ENCODE peak calls at places on chromosomes 4 and X, in nine cellular contexts. X is SK-N-MC; N is CD4-positive, CD25-positive, alpha-beta regulatory T cell; M is RWPE2; F is right atrium auricular region; V is endothelial cell of umbilical vein; Q is tibial artery; B is mucosa of descending colon; K is effector memory CD4-positive, alpha-beta T cell. G is an unnamed sample. For H3K36me3, the result is how much of the 10 kb centered on the place peaks cover.

GRCh38 chrX:122945328-122945727 is 238.8 kb upstream of the GRIA3 start:
- DNase-seq in X (no peak), N (no peak), M (no peak), F (no peak), V (no peak), Q (no peak), B (no peak), K (no peak), G (no peak)

GRCh38 chr4:32499176-32499575 is 1779.0 kb downstream of the PCDH7 start:
- DNase-seq in X (no peak), N (no peak), M (no peak), F (no peak), V (no peak), Q (no peak), B (no peak), K (no peak), G (no peak)

GRCh38 chrX:153400146-153401132 is 711 bp downstream of the PNMA6E start:
- DNase-seq in X (no peak), N (no peak), M (no peak), F (no peak), V (peak), Q (no peak), B (peak), K (peak), G (no peak)

GRCh38 chrX:18360867-18361266 is 6.4 kb upstream of the SCML2 start:
- DNase-seq in X (no peak), N (no peak), M (no peak), F (no peak), V (no peak), Q (no peak), B (no peak), K (no peak), G (no peak)

GRCh38 chrX:8738588-8739189 is 6.8 kb upstream of the ANOS1 start:
- DNase-seq in X (peak), N (no peak), M (no peak), F (no peak), V (peak), Q (no peak), B (peak), K (no peak), G (no peak)

GRCh38 chr4:80073362-80074008 is 456 bp upstream of the ANTXR2 start:
- DNase-seq in X (no peak), N (peak), M (no peak), F (no peak), V (no peak), Q (no peak), B (no peak), K (no peak), G (no peak)

GRCh38 chr4:22458112-22458511 is 57.8 kb downstream of the ADGRA3 start:
- DNase-seq in X (no peak), N (no peak), M (no peak), F (no peak), V (no peak), Q (no peak), B (no peak), K (no peak), G (no peak)

GRCh38 chrX:29407357-29407756 is 808.0 kb upstream of the MAGEB2 start:
- DNase-seq in X (no peak), N (no peak), M (no peak), F (no peak), V (no peak), Q (no peak), B (no peak), K (no peak), G (no peak)

GRCh38 chrX:3712080-3712869 is 1.2 kb downstream of the PRKX start:
- DNase-seq in X (no peak), N (no peak), M (no peak), F (no peak), V (peak), Q (no peak), B (peak), K (no peak), G (no peak)

GRCh38 chr4:8819421-8820177 is 52.0 kb downstream of the HMX1 start:
- DNase-seq in X (no peak), N (no peak), M (no peak), F (peak), V (no peak), Q (peak), B (no peak), K (no peak), G (no peak)

GRCh38 chrX:106999002-106999975 is 723 bp downstream of the MORC4 start:
- DNase-seq in X (no peak), N (peak), M (no peak), F (peak), V (peak), Q (peak), B (peak), K (peak), G (peak)

GRCh38 chr4:149521611-149522010 is 294.0 kb downstream of the IQCM start:
- DNase-seq in X (no peak), N (no peak), M (no peak), F (no peak), V (no peak), Q (no peak), B (peak), K (no peak), G (no peak)

GRCh38 chr4:729336-730315 is 24.0 kb downstream of the PCGF3 start:
- DNase-seq in X (no peak), N (no peak), M (no peak), F (no peak), V (no peak), Q (no peak), B (no peak), K (no peak), G (no peak)
- H3K36me3 ChIP-seq in X (under half), N (under half), M (under half), F (under half), V (under half), Q (under half), B (under half), K (under half), G (under half)

GRCh38 chr4:2907706-2908293 is 55.4 kb downstream of the NOP14 start:
- DNase-seq in X (no peak), N (no peak), M (no peak), F (no peak), V (no peak), Q (no peak), B (no peak), K (no peak), G (no peak)

GRCh38 chr4:2908686-2909085 is 54.5 kb downstream of the NOP14 start:
- DNase-seq in X (no peak), N (no peak), M (no peak), F (no peak), V (no peak), Q (no peak), B (no peak), K (no peak), G (no peak)

GRCh38 chr4:2907226-2907625 is 56.0 kb downstream of the NOP14 start:
- DNase-seq in X (no peak), N (no peak), M (no peak), F (no peak), V (no peak), Q (no peak), B (no peak), K (no peak), G (no peak)

GRCh38 chr4:2905544-2905943 is 57.7 kb downstream of the NOP14 start:
- DNase-seq in X (no peak), N (no peak), M (no peak), F (no peak), V (no peak), Q (peak), B (no peak), K (no peak), G (no peak)

DNA sequence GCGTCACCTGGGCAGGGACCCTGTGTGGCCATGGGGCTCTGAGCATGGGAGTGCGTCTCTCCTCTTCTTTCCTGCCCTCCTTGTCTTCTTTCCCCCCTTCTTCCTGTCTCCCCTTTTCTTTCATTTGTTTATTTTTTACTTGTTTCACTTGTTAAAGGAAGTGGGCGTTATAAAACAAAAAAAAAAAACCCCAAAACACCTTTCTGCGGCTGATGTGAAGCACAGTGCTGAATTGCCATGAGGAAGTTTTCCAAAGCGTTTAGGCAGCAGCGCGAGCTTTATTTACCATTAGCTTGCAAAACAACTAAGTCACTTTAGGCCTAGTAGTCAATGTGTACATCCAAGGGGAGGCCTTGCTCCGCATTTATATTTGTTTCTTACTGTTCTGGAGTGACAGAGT is 57.0 kb downstream of the NOP14 start:
- DNase-seq in X (no peak), N (no peak), M (no peak), F (no peak), V (no peak), Q (no peak), B (no peak), K (no peak), G (no peak)
- H3K36me3 ChIP-seq in X (half or more), N (half or more), M (half or more), F (half or more), V (half or more), Q (half or more), B (under half), K (half or more), G (half or more)

GRCh38 chr4:17164656-17165055 is 266.2 kb upstream of the LDB2 start:
- DNase-seq in X (no peak), N (no peak), M (no peak), F (no peak), V (no peak), Q (no peak), B (no peak), K (no peak), G (no peak)

GRCh38 chr4:17165256-17165655 is 266.8 kb upstream of the LDB2 start:
- DNase-seq in X (no peak), N (no peak), M (no peak), F (no peak), V (no peak), Q (no peak), B (no peak), K (no peak), G (no peak)

GRCh38 chr4:17168571-17168970 is 270.1 kb upstream of the LDB2 start:
- DNase-seq in X (no peak), N (no peak), M (no peak), F (no peak), V (peak), Q (no peak), B (no peak), K (no peak), G (no peak)

GRCh38 chr4:17166954-17167353 is 268.5 kb upstream of the LDB2 start:
- DNase-seq in X (no peak), N (no peak), M (no peak), F (peak), V (peak), Q (peak), B (no peak), K (no peak), G (peak)

GRCh38 chr4:17163156-17163555 is 264.7 kb upstream of the LDB2 start:
- DNase-seq in X (no peak), N (no peak), M (no peak), F (no peak), V (no peak), Q (no peak), B (no peak), K (no peak), G (no peak)
- H3K36me3 ChIP-seq in X (under half), N (under half), M (under half), F (under half), V (under half), Q (under half), B (under half), K (under half), G (under half)

GRCh38 chr4:1976416-1977352 is 32.1 kb downstream of the NELFA start:
- DNase-seq in X (no peak), N (no peak), M (peak), F (no peak), V (no peak), Q (no peak), B (no peak), K (no peak), G (no peak)
- H3K36me3 ChIP-seq in X (half or more), N (half or more), M (half or more), F (half or more), V (half or more), Q (half or more), B (under half), K (under half), G (half or more)

GRCh38 chr4:78780093-78780492 is 3.9 kb downstream of the BMP2K start:
- DNase-seq in X (no peak), N (no peak), M (no peak), F (no peak), V (no peak), Q (no peak), B (no peak), K (no peak), G (no peak)

GRCh38 chr4:78779280-78779679 is 3.1 kb downstream of the BMP2K start:
- DNase-seq in X (no peak), N (no peak), M (no peak), F (no peak), V (no peak), Q (no peak), B (no peak), K (no peak), G (no peak)

GRCh38 chr4:78784255-78784654 is 8.1 kb downstream of the BMP2K start:
- DNase-seq in X (no peak), N (no peak), M (no peak), F (no peak), V (no peak), Q (no peak), B (no peak), K (no peak), G (no peak)

GRCh38 chr4:78781086-78781630 is 5.0 kb downstream of the BMP2K start:
- DNase-seq in X (no peak), N (no peak), M (no peak), F (no peak), V (no peak), Q (no peak), B (no peak), K (no peak), G (no peak)

DNA sequence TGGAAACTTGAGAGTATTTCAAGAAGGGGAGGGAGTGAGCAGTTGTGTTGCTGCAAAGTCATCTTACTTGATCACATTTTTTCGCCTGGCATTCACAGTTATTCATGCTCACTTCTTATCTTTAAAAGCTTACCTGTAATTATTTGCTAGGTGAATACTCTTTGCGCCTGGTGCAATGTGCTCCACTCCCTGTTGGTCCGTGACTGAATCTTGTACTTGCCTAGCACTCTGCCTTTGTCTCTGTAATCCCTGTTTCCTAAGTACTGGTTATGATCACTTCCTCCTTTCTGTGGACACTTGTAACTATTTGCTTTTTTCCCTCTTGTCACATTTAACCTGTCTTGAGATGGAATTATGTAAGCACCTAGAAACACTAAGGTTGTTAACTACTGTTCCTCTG is 5.8 kb downstream of the BMP2K start:
- DNase-seq in X (no peak), N (no peak), M (no peak), F (no peak), V (no peak), Q (no peak), B (no peak), K (no peak), G (no peak)
- H3K36me3 ChIP-seq in X (under half), N (under half), M (under half), F (under half), V (under half), Q (under half), B (under half), K (under half), G (under half)

GRCh38 chr4:87130985-87131753 is 89.2 kb downstream of the KLHL8 start:
- DNase-seq in X (no peak), N (no peak), M (no peak), F (no peak), V (no peak), Q (no peak), B (no peak), K (no peak), G (no peak)
- H3K36me3 ChIP-seq in X (half or more), N (half or more), M (half or more), F (half or more), V (under half), Q (half or more), B (under half), K (half or more), G (under half)

GRCh38 chr4:20598626-20599025 is 101.6 kb upstream of the PACRGL start:
- DNase-seq in X (no peak), N (no peak), M (no peak), F (no peak), V (no peak), Q (no peak), B (no peak), K (no peak), G (no peak)
- H3K36me3 ChIP-seq in X (under half), N (under half), M (under half), F (under half), V (under half), Q (under half), B (under half), K (under half), G (under half)

GRCh38 chr4:161376275-161376674 is 787.5 kb downstream of the FSTL5 start:
- DNase-seq in X (no peak), N (no peak), M (no peak), F (no peak), V (no peak), Q (no peak), B (no peak), K (no peak), G (no peak)
- H3K36me3 ChIP-seq in X (under half), N (under half), M (under half), F (under half), V (under half), Q (under half), B (under half), K (under half), G (under half)

GRCh38 chrX:53561912-53562311 is 124.6 kb downstream of the HUWE1 start:
- DNase-seq in X (no peak), N (no peak), M (no peak), F (no peak), V (no peak), Q (no peak), B (no peak), K (no peak), G (no peak)
- H3K36me3 ChIP-seq in X (half or more), N (half or more), M (half or more), F (half or more), V (under half), Q (half or more), B (under half), K (half or more), G (under half)

GRCh38 chr4:128846063-128846462 is 36.6 kb downstream of the JADE1 start:
- DNase-seq in X (no peak), N (no peak), M (no peak), F (no peak), V (no peak), Q (no peak), B (no peak), K (no peak), G (no peak)
- H3K36me3 ChIP-seq in X (half or more), N (half or more), M (half or more), F (half or more), V (half or more), Q (half or more), B (under half), K (half or more), G (half or more)

G was measured in ascending aorta.